ENCODE peak calls at places on chromosomes 11 and 22, in nine cellular contexts. One of them, this sample, is unnamed.

GRCh38 chr11:60875366-60875720 is 8.0 kb downstream of the ZP1 start:
- DNase-seq in HCT116: no peak
- DNase-seq in mammary epithelial cell: no peak
- DNase-seq in PC-3: no peak
- DNase-seq in A673: no peak
- DNase-seq in HepG2: no peak
- DNase-seq in GM12878: no peak
- DNase-seq in astrocyte: no peak
- DNase-seq in fibroblast of lung: no peak
- DNase-seq in this sample: no peak

GRCh38 chr11:71240865-71241691 is 11.3 kb downstream of the SHANK2 start:
- DNase-seq in HepG2: peak
- DNase-seq in HCT116: no peak
- DNase-seq in GM12878: peak
- DNase-seq in PC-3: no peak
- DNase-seq in astrocyte: peak
- DNase-seq in mammary epithelial cell: peak
- DNase-seq in fibroblast of lung: peak
- DNase-seq in A673: peak
- DNase-seq in this sample: peak

GRCh38 chr11:43360361-43361032 is 1.8 kb downstream of the TTC17 start:
- DNase-seq in astrocyte: peak
- DNase-seq in GM12878: no peak
- DNase-seq in PC-3: no peak
- DNase-seq in HepG2: peak
- DNase-seq in A673: peak
- DNase-seq in HCT116: no peak
- DNase-seq in fibroblast of lung: no peak
- DNase-seq in mammary epithelial cell: no peak
- DNase-seq in this sample: peak

GRCh38 chr11:12675951-12676711 is 1.9 kb downstream of the TEAD1 start:
- DNase-seq in GM12878: no peak
- DNase-seq in HepG2: no peak
- DNase-seq in PC-3: peak
- DNase-seq in mammary epithelial cell: no peak
- DNase-seq in astrocyte: peak
- DNase-seq in A673: peak
- DNase-seq in fibroblast of lung: peak
- DNase-seq in HCT116: no peak
- DNase-seq in this sample: no peak

GRCh38 chr11:36091256-36091811 is 147.5 kb downstream of the LDLRAD3 start:
- DNase-seq in PC-3: no peak
- DNase-seq in A673: peak
- DNase-seq in astrocyte: peak
- DNase-seq in HCT116: no peak
- DNase-seq in fibroblast of lung: peak
- DNase-seq in GM12878: no peak
- DNase-seq in HepG2: no peak
- DNase-seq in mammary epithelial cell: peak
- DNase-seq in this sample: peak

GRCh38 chr11:69284081-69284511 is 9.9 kb upstream of the MYEOV start:
- DNase-seq in HepG2: no peak
- DNase-seq in astrocyte: peak
- DNase-seq in A673: no peak
- DNase-seq in mammary epithelial cell: no peak
- DNase-seq in GM12878: no peak
- DNase-seq in fibroblast of lung: peak
- DNase-seq in HCT116: no peak
- DNase-seq in PC-3: no peak
- DNase-seq in this sample: no peak

GRCh38 chr11:130600616-130601015 is 152.2 kb downstream of the ADAMTS15 start:
- DNase-seq in HepG2: no peak
- DNase-seq in A673: no peak
- DNase-seq in fibroblast of lung: no peak
- DNase-seq in HCT116: no peak
- DNase-seq in mammary epithelial cell: no peak
- DNase-seq in GM12878: no peak
- DNase-seq in astrocyte: no peak
- DNase-seq in PC-3: no peak
- DNase-seq in this sample: no peak

GRCh38 chr11:119172513-119172912 is 4.0 kb downstream of the NLRX1 start:
- DNase-seq in fibroblast of lung: no peak
- DNase-seq in PC-3: no peak
- DNase-seq in mammary epithelial cell: no peak
- DNase-seq in astrocyte: no peak
- DNase-seq in HCT116: no peak
- DNase-seq in GM12878: no peak
- DNase-seq in HepG2: no peak
- DNase-seq in A673: no peak
- DNase-seq in this sample: no peak

GRCh38 chr11:65505434-65506315 is 6.8 kb downstream of the MALAT1 start:
- DNase-seq in astrocyte: peak
- DNase-seq in fibroblast of lung: peak
- DNase-seq in mammary epithelial cell: no peak
- DNase-seq in GM12878: no peak
- DNase-seq in A673: no peak
- DNase-seq in HCT116: no peak
- DNase-seq in PC-3: no peak
- DNase-seq in HepG2: no peak
- DNase-seq in this sample: no peak

GRCh38 chr11:117199061-117199915 is at the start of gene TAGLN:
- DNase-seq in astrocyte: peak
- DNase-seq in PC-3: peak
- DNase-seq in mammary epithelial cell: peak
- DNase-seq in HepG2: peak
- DNase-seq in A673: peak
- DNase-seq in fibroblast of lung: peak
- DNase-seq in HCT116: no peak
- DNase-seq in GM12878: no peak
- DNase-seq in this sample: no peak

GRCh38 chr22:24156915-24157782 is 24.1 kb upstream of the SUSD2 start:
- DNase-seq in A673: peak
- DNase-seq in astrocyte: peak
- DNase-seq in HepG2: peak
- DNase-seq in GM12878: peak
- DNase-seq in PC-3: peak
- DNase-seq in fibroblast of lung: peak
- DNase-seq in mammary epithelial cell: peak
- DNase-seq in HCT116: peak
- DNase-seq in this sample: no peak
- H3K27ac ChIP-seq in A673: peak
- H3K27ac ChIP-seq in astrocyte: no peak
- H3K27ac ChIP-seq in HepG2: peak
- H3K27ac ChIP-seq in GM12878: peak
- H3K27ac ChIP-seq in PC-3: no peak
- H3K27ac ChIP-seq in fibroblast of lung: peak
- H3K27ac ChIP-seq in mammary epithelial cell: no peak
- H3K27ac ChIP-seq in HCT116: peak
- H3K27ac ChIP-seq in this sample: peak

GRCh38 chr11:92828576-92828975 is 140.9 kb upstream of the MTNR1B start:
- DNase-seq in A673: no peak
- DNase-seq in HepG2: no peak
- DNase-seq in HCT116: no peak
- DNase-seq in mammary epithelial cell: no peak
- DNase-seq in astrocyte: no peak
- DNase-seq in GM12878: no peak
- DNase-seq in fibroblast of lung: no peak
- DNase-seq in PC-3: no peak
- DNase-seq in this sample: no peak
- TF ChIP-seq EZH2 in A673: no peak
- TF ChIP-seq EZH2 in HepG2: no peak
- TF ChIP-seq EZH2 in HCT116: no peak
- TF ChIP-seq EZH2 in mammary epithelial cell: no peak
- TF ChIP-seq EZH2 in astrocyte: no peak
- TF ChIP-seq EZH2 in GM12878: no peak
- TF ChIP-seq EZH2 in fibroblast of lung: no peak
- TF ChIP-seq EZH2 in PC-3: no peak
- TF ChIP-seq EZH2 in this sample: no peak

GRCh38 chr11:47308050-47308823 is 38.3 kb downstream of the MADD start:
- DNase-seq in HCT116: no peak
- DNase-seq in astrocyte: no peak
- DNase-seq in fibroblast of lung: no peak
- DNase-seq in A673: no peak
- DNase-seq in HepG2: no peak
- DNase-seq in mammary epithelial cell: no peak
- DNase-seq in GM12878: no peak
- DNase-seq in PC-3: no peak
- DNase-seq in this sample: no peak

GRCh38 chr11:47299078-47299477 is 29.1 kb downstream of the MADD start:
- DNase-seq in GM12878: no peak
- DNase-seq in PC-3: no peak
- DNase-seq in fibroblast of lung: no peak
- DNase-seq in HepG2: no peak
- DNase-seq in mammary epithelial cell: no peak
- DNase-seq in HCT116: no peak
- DNase-seq in A673: no peak
- DNase-seq in astrocyte: no peak
- DNase-seq in this sample: no peak

GRCh38 chr11:47305734-47306483 is 36.0 kb downstream of the MADD start:
- DNase-seq in GM12878: no peak
- DNase-seq in A673: peak
- DNase-seq in PC-3: no peak
- DNase-seq in astrocyte: no peak
- DNase-seq in mammary epithelial cell: no peak
- DNase-seq in HCT116: no peak
- DNase-seq in HepG2: no peak
- DNase-seq in fibroblast of lung: no peak
- DNase-seq in this sample: no peak

GRCh38 chr11:47306484-47306844 is 36.5 kb downstream of the MADD start:
- DNase-seq in HCT116: no peak
- DNase-seq in mammary epithelial cell: no peak
- DNase-seq in A673: no peak
- DNase-seq in GM12878: no peak
- DNase-seq in PC-3: no peak
- DNase-seq in HepG2: no peak
- DNase-seq in fibroblast of lung: no peak
- DNase-seq in astrocyte: no peak
- DNase-seq in this sample: no peak

GRCh38 chr11:47302853-47303252 is 32.9 kb downstream of the MADD start:
- DNase-seq in astrocyte: no peak
- DNase-seq in mammary epithelial cell: no peak
- DNase-seq in PC-3: no peak
- DNase-seq in A673: no peak
- DNase-seq in HCT116: no peak
- DNase-seq in HepG2: no peak
- DNase-seq in fibroblast of lung: no peak
- DNase-seq in GM12878: no peak
- DNase-seq in this sample: no peak
- H3K4me3 ChIP-seq in astrocyte: no peak
- H3K4me3 ChIP-seq in mammary epithelial cell: no peak
- H3K4me3 ChIP-seq in PC-3: no peak
- H3K4me3 ChIP-seq in A673: no peak
- H3K4me3 ChIP-seq in HCT116: no peak
- H3K4me3 ChIP-seq in HepG2: no peak
- H3K4me3 ChIP-seq in fibroblast of lung: no peak
- H3K4me3 ChIP-seq in GM12878: no peak
- H3K4me3 ChIP-seq in this sample: no peak

GRCh38 chr11:61969838-61970452 is 2.5 kb upstream of the FTH1 start:
- DNase-seq in HCT116: no peak
- DNase-seq in fibroblast of lung: peak
- DNase-seq in mammary epithelial cell: peak
- DNase-seq in astrocyte: peak
- DNase-seq in HepG2: no peak
- DNase-seq in A673: peak
- DNase-seq in GM12878: no peak
- DNase-seq in PC-3: peak
- DNase-seq in this sample: no peak
- H3K27ac ChIP-seq in HCT116: peak
- H3K27ac ChIP-seq in fibroblast of lung: peak
- H3K27ac ChIP-seq in mammary epithelial cell: peak
- H3K27ac ChIP-seq in astrocyte: peak
- H3K27ac ChIP-seq in HepG2: peak
- H3K27ac ChIP-seq in A673: peak
- H3K27ac ChIP-seq in GM12878: peak
- H3K27ac ChIP-seq in PC-3: peak
- H3K27ac ChIP-seq in this sample: peak

This sample was measured in SK-N-MC.